ENCODE peak calls at places on chromosomes 3 and 15, in six cellular contexts. One of them, this sample, is unnamed.

GRCh38 chr3:124888482-124889441 is 1.6 kb upstream of the ITGB5 start:
- DNase-seq in astrocyte: no peak
- DNase-seq in keratinocyte: no peak
- DNase-seq in spleen: no peak
- DNase-seq in body of pancreas: no peak
- DNase-seq in right lobe of liver: no peak
- DNase-seq in this sample: no peak

GRCh38 chr15:68054658-68055223 is 626 bp downstream of the PIAS1 start:
- DNase-seq in right lobe of liver: peak; percentile 75
- DNase-seq in keratinocyte: no peak
- DNase-seq in body of pancreas: peak; percentile 54
- DNase-seq in astrocyte: peak; percentile 3
- DNase-seq in spleen: peak; percentile 92
- DNase-seq in this sample: peak; percentile 83

GRCh38 chr3:46520531-46520930 is 22.8 kb downstream of the RTP3 start:
- DNase-seq in spleen: no peak
- DNase-seq in right lobe of liver: no peak
- DNase-seq in keratinocyte: peak; percentile 69
- DNase-seq in astrocyte: no peak
- DNase-seq in body of pancreas: no peak
- DNase-seq in this sample: no peak

GRCh38 chr3:179038216-179038898 is 33.3 kb downstream of the ZMAT3 start:
- DNase-seq in right lobe of liver: no peak
- DNase-seq in keratinocyte: no peak
- DNase-seq in astrocyte: no peak
- DNase-seq in spleen: no peak
- DNase-seq in body of pancreas: no peak
- DNase-seq in this sample: no peak

GRCh38 chr15:29821416-29822099 is 710 bp downstream of the TJP1 start:
- DNase-seq in astrocyte: peak; percentile 82
- DNase-seq in keratinocyte: no peak
- DNase-seq in spleen: no peak
- DNase-seq in body of pancreas: peak; percentile 91
- DNase-seq in right lobe of liver: peak; percentile 80
- DNase-seq in this sample: peak; percentile 80

GRCh38 chr3:51916418-51916817 is 13.3 kb upstream of the IQCF1 start:
- DNase-seq in spleen: no peak
- DNase-seq in keratinocyte: no peak
- DNase-seq in astrocyte: no peak
- DNase-seq in right lobe of liver: no peak
- DNase-seq in body of pancreas: no peak
- DNase-seq in this sample: no peak

GRCh38 chr3:126119008-126119675 is 35.2 kb upstream of the SLC41A3 start:
- DNase-seq in right lobe of liver: no peak
- DNase-seq in body of pancreas: no peak
- DNase-seq in keratinocyte: no peak
- DNase-seq in spleen: no peak
- DNase-seq in astrocyte: no peak
- DNase-seq in this sample: no peak

GRCh38 chr3:123385981-123386380 is 62.9 kb downstream of the ADCY5 start:
- DNase-seq in spleen: peak; percentile 40
- DNase-seq in body of pancreas: peak; percentile 59
- DNase-seq in astrocyte: peak; percentile 18
- DNase-seq in keratinocyte: no peak
- DNase-seq in right lobe of liver: no peak
- DNase-seq in this sample: no peak

GRCh38 chr3:27976933-27977332 is 254.8 kb upstream of the EOMES start:
- DNase-seq in keratinocyte: peak; percentile 55
- DNase-seq in right lobe of liver: no peak
- DNase-seq in spleen: no peak
- DNase-seq in astrocyte: no peak
- DNase-seq in body of pancreas: no peak
- DNase-seq in this sample: peak; percentile 3

GRCh38 chr3:14798231-14798630 is 20.5 kb upstream of the FGD5 start:
- DNase-seq in spleen: peak; percentile 29
- DNase-seq in body of pancreas: no peak
- DNase-seq in right lobe of liver: no peak
- DNase-seq in astrocyte: no peak
- DNase-seq in keratinocyte: no peak
- DNase-seq in this sample: no peak

GRCh38 chr15:82543155-82543554 is 2.9 kb upstream of the RPS17 start:
- DNase-seq in astrocyte: peak; percentile 93
- DNase-seq in body of pancreas: no peak
- DNase-seq in right lobe of liver: no peak
- DNase-seq in keratinocyte: no peak
- DNase-seq in spleen: no peak
- DNase-seq in this sample: no peak

GRCh38 chr3:61530355-61530754 is 31.0 kb upstream of the PTPRG start:
- DNase-seq in right lobe of liver: no peak
- DNase-seq in keratinocyte: no peak
- DNase-seq in spleen: no peak
- DNase-seq in body of pancreas: peak; percentile 24
- DNase-seq in astrocyte: peak; percentile 22
- DNase-seq in this sample: no peak

GRCh38 chr15:43776101-43776717 is 557 bp downstream of the ELL3 start:
- DNase-seq in body of pancreas: peak; percentile 55
- DNase-seq in spleen: peak; percentile 91
- DNase-seq in astrocyte: no peak
- DNase-seq in keratinocyte: no peak
- DNase-seq in right lobe of liver: no peak
- DNase-seq in this sample: peak; percentile 84

GRCh38 chr3:160257606-160258005 is 32.4 kb downstream of the C3orf80 start:
- DNase-seq in keratinocyte: no peak
- DNase-seq in body of pancreas: no peak
- DNase-seq in spleen: no peak
- DNase-seq in right lobe of liver: no peak
- DNase-seq in astrocyte: no peak
- DNase-seq in this sample: no peak

GRCh38 chr15:82047493-82048446 is 2.0 kb upstream of the MEX3B start:
- DNase-seq in spleen: no peak
- DNase-seq in astrocyte: peak; percentile 31
- DNase-seq in keratinocyte: no peak
- DNase-seq in body of pancreas: no peak
- DNase-seq in right lobe of liver: no peak
- DNase-seq in this sample: no peak

GRCh38 chr3:114861666-114862065 is 285.4 kb downstream of the ZBTB20 start:
- DNase-seq in spleen: no peak
- DNase-seq in body of pancreas: no peak
- DNase-seq in right lobe of liver: no peak
- DNase-seq in keratinocyte: no peak
- DNase-seq in astrocyte: no peak
- DNase-seq in this sample: no peak

GRCh38 chr3:129119365-129120100 is 2.1 kb downstream of the RAB43 start:
- DNase-seq in body of pancreas: peak; percentile 60
- DNase-seq in spleen: peak; percentile 81
- DNase-seq in keratinocyte: no peak
- DNase-seq in astrocyte: no peak
- DNase-seq in right lobe of liver: peak; percentile 95
- DNase-seq in this sample: peak; percentile 76

GRCh38 chr3:50405249-50405648 is 45.9 kb upstream of the TMEM115 start:
- DNase-seq in right lobe of liver: no peak
- DNase-seq in keratinocyte: no peak
- DNase-seq in body of pancreas: no peak
- DNase-seq in astrocyte: no peak
- DNase-seq in spleen: no peak
- DNase-seq in this sample: peak; percentile 43

GRCh38 chr3:4350789-4351163 is 47.6 kb downstream of the SETMAR start:
- DNase-seq in spleen: no peak
- DNase-seq in keratinocyte: peak; percentile 5
- DNase-seq in astrocyte: peak; percentile 55
- DNase-seq in body of pancreas: peak; percentile 39
- DNase-seq in right lobe of liver: no peak
- DNase-seq in this sample: no peak

GRCh38 chr15:101171954-101172353 is 79.9 kb downstream of the CHSY1 start:
- DNase-seq in right lobe of liver: no peak
- DNase-seq in keratinocyte: no peak
- DNase-seq in spleen: no peak
- DNase-seq in astrocyte: no peak
- DNase-seq in body of pancreas: no peak
- DNase-seq in this sample: no peak

DNA sequence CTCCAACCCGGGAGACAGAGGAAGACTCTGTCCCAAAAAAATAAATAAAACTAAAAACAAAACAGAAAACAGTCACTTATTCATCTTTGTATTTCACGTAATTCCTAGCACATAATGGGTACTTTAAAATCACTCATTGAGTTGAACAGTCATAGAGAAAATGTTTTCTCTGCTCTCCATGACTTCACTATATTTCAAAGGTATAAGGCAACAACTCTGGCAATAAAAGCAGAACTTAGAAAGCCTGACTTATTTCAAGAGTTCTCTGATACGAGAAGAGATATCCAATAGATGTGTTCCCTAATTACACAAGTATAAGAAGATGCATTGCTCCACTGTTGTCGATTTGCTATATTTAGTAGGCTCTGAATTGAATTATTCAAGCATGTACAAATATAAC is 48.1 kb downstream of the PEAK1 start:
- DNase-seq in astrocyte: no peak
- DNase-seq in spleen: no peak
- DNase-seq in right lobe of liver: no peak
- DNase-seq in body of pancreas: no peak
- DNase-seq in keratinocyte: no peak
- DNase-seq in this sample: no peak
- H3K4me3 ChIP-seq in astrocyte: no peak overlapping the region
- H3K4me3 ChIP-seq in spleen: no peak overlapping the region
- H3K4me3 ChIP-seq in right lobe of liver: no peak overlapping the region
- H3K4me3 ChIP-seq in body of pancreas: no peak overlapping the region
- H3K4me3 ChIP-seq in keratinocyte: no peak overlapping the region
- H3K4me3 ChIP-seq in this sample: no peak overlapping the region

GRCh38 chr3:20931834-20932233 is 745.8 kb upstream of the SGO1 start:
- DNase-seq in spleen: no peak
- DNase-seq in keratinocyte: no peak
- DNase-seq in astrocyte: no peak
- DNase-seq in right lobe of liver: no peak
- DNase-seq in body of pancreas: no peak
- DNase-seq in this sample: no peak

GRCh38 chr3:20935791-20936190 is 749.8 kb upstream of the SGO1 start:
- DNase-seq in keratinocyte: no peak
- DNase-seq in spleen: no peak
- DNase-seq in body of pancreas: no peak
- DNase-seq in astrocyte: peak; percentile 2
- DNase-seq in right lobe of liver: no peak
- DNase-seq in this sample: no peak

GRCh38 chr3:20924646-20925395 is 738.8 kb upstream of the SGO1 start:
- DNase-seq in right lobe of liver: no peak
- DNase-seq in keratinocyte: no peak
- DNase-seq in spleen: no peak
- DNase-seq in body of pancreas: no peak
- DNase-seq in astrocyte: peak; percentile 15
- DNase-seq in this sample: no peak

DNA sequence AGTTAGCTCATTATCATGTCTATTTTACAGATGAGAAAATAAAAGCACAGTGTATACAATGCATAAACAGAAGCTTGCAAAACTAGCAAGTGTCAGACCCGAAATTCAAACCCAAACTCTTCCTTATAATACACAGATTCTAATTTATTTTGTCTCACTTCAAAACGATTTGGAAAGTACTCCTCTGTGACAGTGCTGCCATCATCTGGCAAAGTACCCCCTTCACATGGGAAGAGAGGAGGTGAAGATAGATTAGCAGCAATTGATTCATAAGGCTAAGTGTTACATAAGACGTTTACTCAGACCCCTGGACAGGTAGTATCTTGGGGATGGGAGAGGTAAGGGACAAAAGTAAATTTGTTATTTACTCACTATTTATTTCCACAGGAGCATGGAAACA is 744.0 kb upstream of the SGO1 start:
- DNase-seq in body of pancreas: peak; percentile 10
- DNase-seq in astrocyte: no peak
- DNase-seq in keratinocyte: no peak
- DNase-seq in spleen: no peak
- DNase-seq in right lobe of liver: no peak
- DNase-seq in this sample: no peak
- TF ChIP-seq CTCF in body of pancreas: peak; percentile 33
- TF ChIP-seq CTCF in astrocyte: peak; percentile 35
- TF ChIP-seq CTCF in keratinocyte: peak; percentile 10
- TF ChIP-seq CTCF in spleen: no peak
- TF ChIP-seq CTCF in right lobe of liver: peak; percentile 56
- TF ChIP-seq CTCF in this sample: no peak

GRCh38 chr15:95323798-95324197 is 1006.7 kb upstream of the NR2F2 start:
- DNase-seq in astrocyte: no peak
- DNase-seq in right lobe of liver: no peak
- DNase-seq in body of pancreas: no peak
- DNase-seq in keratinocyte: no peak
- DNase-seq in spleen: no peak
- DNase-seq in this sample: no peak

GRCh38 chr15:95324596-95325135 is 1005.8 kb upstream of the NR2F2 start:
- DNase-seq in astrocyte: no peak
- DNase-seq in spleen: no peak
- DNase-seq in right lobe of liver: no peak
- DNase-seq in body of pancreas: no peak
- DNase-seq in keratinocyte: no peak
- DNase-seq in this sample: no peak

DNA sequence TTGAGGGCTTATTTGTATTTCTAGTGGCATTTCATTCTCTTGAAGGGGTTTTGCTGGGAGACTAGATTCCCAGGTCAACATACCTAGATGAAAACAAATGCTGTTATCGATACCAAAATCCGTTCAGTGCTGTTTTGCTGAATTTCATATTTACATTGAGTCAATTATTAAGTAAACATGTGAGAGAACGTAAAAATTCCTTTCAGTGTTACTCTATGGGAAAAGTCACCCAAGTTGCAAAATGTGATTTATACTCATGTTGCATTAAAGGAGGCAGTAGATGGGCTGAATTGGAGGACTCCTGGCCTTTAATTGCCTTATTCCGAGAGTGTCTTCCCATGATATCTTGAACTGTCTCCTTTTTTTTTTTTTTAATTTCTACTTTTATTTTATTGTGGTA is 1011.3 kb upstream of the NR2F2 start:
- DNase-seq in right lobe of liver: no peak
- DNase-seq in keratinocyte: no peak
- DNase-seq in astrocyte: no peak
- DNase-seq in body of pancreas: no peak
- DNase-seq in spleen: no peak
- DNase-seq in this sample: no peak
- H3K9me3 ChIP-seq in right lobe of liver: no peaks in the 10 kb centered on the region
- H3K9me3 ChIP-seq in keratinocyte: no peaks in the 10 kb centered on the region
- H3K9me3 ChIP-seq in astrocyte: peaks cover 4% of the 10 kb centered on the region
- H3K9me3 ChIP-seq in body of pancreas: no peaks in the 10 kb centered on the region
- H3K9me3 ChIP-seq in spleen: peaks cover 5% of the 10 kb centered on the region
- H3K9me3 ChIP-seq in this sample: no peaks in the 10 kb centered on the region

DNA sequence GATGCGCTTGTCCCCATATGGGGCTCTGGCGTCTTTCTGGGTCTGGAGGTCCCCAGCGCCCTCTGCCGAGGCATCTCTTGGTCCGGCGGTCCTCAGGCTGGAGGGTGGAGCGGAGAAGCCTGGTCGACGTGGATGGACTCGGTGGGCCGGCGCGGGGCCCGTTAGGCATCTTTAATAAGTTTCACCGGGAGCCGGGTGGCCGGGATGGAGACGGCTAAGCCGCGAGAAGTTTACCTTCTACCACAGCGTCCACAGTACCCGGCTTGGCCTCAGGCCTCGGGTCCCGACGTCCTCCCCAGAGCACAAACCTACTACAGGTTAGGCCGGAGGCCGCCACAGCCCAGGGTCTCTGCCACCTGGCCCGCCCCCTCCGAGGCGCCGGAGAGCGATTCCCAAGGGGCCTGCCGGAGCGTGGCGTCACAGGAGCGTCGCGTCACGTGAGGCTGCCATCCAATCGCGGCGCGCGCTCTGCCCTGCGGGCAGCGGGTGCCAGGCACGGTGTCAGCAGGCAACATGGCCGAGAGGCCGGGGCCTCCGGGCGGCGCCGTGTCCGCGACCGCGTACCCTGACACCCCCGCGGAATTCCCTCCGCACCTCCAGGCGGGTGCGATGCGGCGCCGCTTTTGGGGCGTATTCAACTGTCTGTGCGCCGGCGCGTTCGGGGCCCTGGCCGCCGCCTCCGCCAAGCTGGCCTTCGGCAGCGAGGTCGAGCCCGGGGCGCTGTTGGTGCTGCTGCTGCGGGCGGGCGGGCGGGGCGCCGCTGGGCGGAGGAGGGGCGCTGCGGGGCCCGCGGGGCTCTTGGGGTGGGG is at the start of gene TMEM42:
- DNase-seq in right lobe of liver: peak; percentile 95
- DNase-seq in spleen: peak; percentile 97
- DNase-seq in keratinocyte: no peak
- DNase-seq in astrocyte: peak; percentile 85
- DNase-seq in body of pancreas: peak; percentile 89
- DNase-seq in this sample: peak; percentile 92
- H3K4me3 ChIP-seq in right lobe of liver: peak within 1 kb of the TSS; percentile 70
- H3K4me3 ChIP-seq in spleen: peak within 1 kb of the TSS; percentile 68
- H3K4me3 ChIP-seq in keratinocyte: peak within 1 kb of the TSS; percentile 74
- H3K4me3 ChIP-seq in astrocyte: peak within 1 kb of the TSS; percentile 75
- H3K4me3 ChIP-seq in body of pancreas: peak within 1 kb of the TSS; percentile 60
- H3K4me3 ChIP-seq in this sample: peak within 1 kb of the TSS; percentile 51

This sample was measured in mucosa of descending colon.